ENCODE peak calls at places on chromosome 10, in ten cellular contexts. C is CD8-positive, alpha-beta T cell; H is stimulated activated CD8-positive, alpha-beta memory T cell treated with anti-CD3 and anti-CD28 coated beads, Interleukin-7, amount 100 ng/mL, for 1 hour; L is smooth muscle cell of the brain vasculature; G is PC-9; S is tibial artery; Z is kidney; K is kidney tubule cell; R is Peyer's patch; D is AG09319. Q is an unnamed sample.

GRCh38 chr10:128047991-128048826 is 78.0 kb downstream of the MKI67 start:
- DNase-seq in C (no peak), H (no peak), L (peak; percentile 23), G (no peak), S (no peak), Z (peak; percentile 63), K (peak; percentile 48), R (no peak), D (no peak), Q (no peak)

GRCh38 chr10:3874988-3875841 is 90.2 kb upstream of the KLF6 start:
- DNase-seq in C (peak; percentile 51), H (no peak), L (no peak), G (no peak), S (peak; percentile 44), Z (no peak), K (no peak), R (no peak), D (no peak), Q (no peak)

GRCh38 chr10:77932016-77932715 is 5.6 kb upstream of the DLG5 start:
- DNase-seq in C (no peak), H (no peak), L (no peak), G (no peak), S (no peak), Z (no peak), K (no peak), R (no peak), D (no peak), Q (no peak)

GRCh38 chr10:73495884-73496674 is at the start of gene PPP3CB:
- DNase-seq in C (peak; percentile 93), H (peak; percentile 76), L (peak; percentile 95), G (peak; percentile 89), S (peak; percentile 92), Z (peak; percentile 97), K (peak; percentile 95), R (peak; percentile 95), D (peak; percentile 95), Q (peak; percentile 93)

GRCh38 chr10:112650588-112651030 is 203.6 kb downstream of the VTI1A start:
- DNase-seq in C (no peak), H (no peak), L (no peak), G (peak; percentile 70), S (no peak), Z (no peak), K (no peak), R (no peak), D (no peak), Q (no peak)

GRCh38 chr10:51224610-51225230 is 150.4 kb downstream of the PRKG1 start:
- DNase-seq in C (no peak), H (no peak), L (no peak), G (no peak), S (no peak), Z (no peak), K (no peak), R (no peak), D (peak; percentile 83), Q (peak; percentile 60)

GRCh38 chr10:95865814-95866447 is 41.8 kb upstream of the CC2D2B start:
- DNase-seq in C (no peak), H (no peak), L (no peak), G (no peak), S (no peak), Z (no peak), K (no peak), R (no peak), D (no peak), Q (no peak)

GRCh38 chr10:110398419-110399162 is 93.9 kb upstream of the SMNDC1 start:
- DNase-seq in C (no peak), H (no peak), L (peak; percentile 69), G (peak; percentile 94), S (peak; percentile 67), Z (peak; percentile 95), K (peak; percentile 99), R (peak; percentile 83), D (peak; percentile 96), Q (peak; percentile 86)

GRCh38 chr10:22335204-22335956 is 9.9 kb upstream of the SPAG6 start:
- DNase-seq in C (peak; percentile 77), H (no peak), L (no peak), G (no peak), S (peak; percentile 39), Z (peak; percentile 81), K (peak; percentile 37), R (peak; percentile 65), D (no peak), Q (no peak)

GRCh38 chr10:101563497-101564040 is 24.5 kb downstream of the POLL start:
- DNase-seq in C (peak; percentile 34), H (no peak), L (no peak), G (no peak), S (no peak), Z (no peak), K (no peak), R (no peak), D (no peak), Q (no peak)

GRCh38 chr10:127912607-127913367 is 5.9 kb downstream of the PTPRE start:
- DNase-seq in C (no peak), H (no peak), L (no peak), G (no peak), S (no peak), Z (no peak), K (no peak), R (no peak), D (no peak), Q (no peak)

GRCh38 chr10:34861293-34862004 is 46.4 kb upstream of the PARD3 start:
- DNase-seq in C (no peak), H (no peak), L (peak; percentile 41), G (no peak), S (peak; percentile 40), Z (no peak), K (no peak), R (peak; percentile 58), D (peak; percentile 36), Q (no peak)

GRCh38 chr10:57338823-57339558 is 928.7 kb downstream of the IPMK start:
- DNase-seq in C (no peak), H (no peak), L (peak; percentile 13), G (peak; percentile 37), S (no peak), Z (peak; percentile 6), K (peak; percentile 50), R (no peak), D (no peak), Q (no peak)

GRCh38 chr10:54773506-54773905 is 27.5 kb downstream of the PCDH15 start:
- DNase-seq in C (no peak), H (no peak), L (no peak), G (no peak), S (no peak), Z (no peak), K (no peak), R (no peak), D (no peak), Q (no peak)

GRCh38 chr10:44153901-44154670 is 230.8 kb downstream of the CXCL12 start:
- DNase-seq in C (no peak), H (no peak), L (no peak), G (no peak), S (no peak), Z (no peak), K (no peak), R (no peak), D (peak; percentile 23), Q (no peak)

GRCh38 chr10:77586719-77587423 is 50.7 kb downstream of the KCNMA1 start:
- DNase-seq in C (no peak), H (no peak), L (peak; percentile 70), G (peak; percentile 88), S (peak; percentile 79), Z (no peak), K (no peak), R (peak; percentile 30), D (peak; percentile 92), Q (peak; percentile 95)

GRCh38 chr10:22681301-22681700 is 33.1 kb downstream of the PIP4K2A start:
- DNase-seq in C (peak; percentile 47), H (no peak), L (no peak), G (no peak), S (no peak), Z (no peak), K (no peak), R (no peak), D (no peak), Q (no peak)

GRCh38 chr10:63633677-63634487 is 112.7 kb downstream of the REEP3 start:
- DNase-seq in C (no peak), H (no peak), L (no peak), G (peak; percentile 38), S (no peak), Z (no peak), K (peak; percentile 51), R (no peak), D (no peak), Q (no peak)

GRCh38 chr10:118062798-118063238 is 16.1 kb upstream of the RAB11FIP2 start:
- DNase-seq in C (no peak), H (no peak), L (no peak), G (no peak), S (no peak), Z (no peak), K (no peak), R (peak; percentile 51), D (no peak), Q (no peak)

GRCh38 chr10:98074315-98074911 is 44.0 kb upstream of the CRTAC1 start:
- DNase-seq in C (no peak), H (no peak), L (no peak), G (no peak), S (no peak), Z (no peak), K (peak; percentile 2), R (no peak), D (no peak), Q (no peak)

GRCh38 chr10:82811621-82812020 is 936.6 kb downstream of the NRG3 start:
- DNase-seq in C (no peak), H (no peak), L (no peak), G (no peak), S (no peak), Z (no peak), K (peak; percentile 34), R (no peak), D (no peak), Q (no peak)

GRCh38 chr10:78728176-78728575 is 340.6 kb upstream of the ZMIZ1 start:
- DNase-seq in C (no peak), H (no peak), L (no peak), G (no peak), S (no peak), Z (no peak), K (no peak), R (no peak), D (no peak), Q (no peak)

GRCh38 chr10:59361659-59362183 is 628 bp downstream of the FAM13C start:
- DNase-seq in C (no peak), H (no peak), L (no peak), G (no peak), S (no peak), Z (no peak), K (peak; percentile 34), R (no peak), D (no peak), Q (no peak)

Q was measured in AG04450.